ENCODE peak calls at places on chromosome 6, in six cellular contexts. C is RWPE1; R is NCI-H774; Z is GDM1; Q is stimulated activated CD8-positive, alpha-beta memory T cell treated with anti-CD3 and anti-CD28 coated beads, Interleukin-4, amount 100 ng/mL, for 24 hours; A is OCI-LY7. D is an unnamed sample.

GRCh38 chr6:169965239-169965638 is 213.8 kb downstream of the ERMARD start:
- DNase-seq in C (no peak), R (no peak), Z (no peak), Q (no peak), A (no peak), D (no peak)

GRCh38 chr6:168601101-168601500 is 160.1 kb downstream of the SMOC2 start:
- DNase-seq in C (no peak), R (no peak), Z (no peak), Q (no peak), A (no peak), D (no peak)

GRCh38 chr6:27503436-27504030 is 30.6 kb upstream of the ZNF184 start:
- DNase-seq in C (peak; percentile 17), R (peak; percentile 55), Z (peak; percentile 31), Q (peak; percentile 73), A (peak; percentile 74), D (peak; percentile 92)

GRCh38 chr6:26296857-26297648 is 67.9 kb upstream of the BTN3A2 start:
- DNase-seq in C (no peak), R (peak; percentile 48), Z (no peak), Q (no peak), A (no peak), D (no peak)

GRCh38 chr6:17473554-17473953 is 80.2 kb downstream of the CAP2 start:
- DNase-seq in C (no peak), R (no peak), Z (no peak), Q (no peak), A (no peak), D (no peak)

GRCh38 chr6:147311218-147311617 is 107.0 kb downstream of the STXBP5 start:
- DNase-seq in C (no peak), R (no peak), Z (no peak), Q (no peak), A (no peak), D (no peak)

GRCh38 chr6:12962995-12963394 is 246.4 kb downstream of the PHACTR1 start:
- DNase-seq in C (no peak), R (no peak), Z (peak; percentile 20), Q (no peak), A (no peak), D (peak; percentile 43)

GRCh38 chr6:46393940-46394337 is 97.3 kb downstream of the RCAN2 start:
- DNase-seq in C (no peak), R (no peak), Z (no peak), Q (no peak), A (no peak), D (no peak)

GRCh38 chr6:33018904-33019303 is 9.5 kb upstream of the HLA-DOA start:
- DNase-seq in C (no peak), R (peak; percentile 9), Z (peak; percentile 79), Q (no peak), A (no peak), D (peak; percentile 69)

GRCh38 chr6:14276667-14277404 is 159.3 kb downstream of the CD83 start:
- DNase-seq in C (no peak), R (no peak), Z (peak; percentile 57), Q (no peak), A (peak; percentile 89), D (peak; percentile 26)

GRCh38 chr6:118843685-118844390 is 50.1 kb upstream of the ASF1A start:
- DNase-seq in C (no peak), R (no peak), Z (no peak), Q (no peak), A (no peak), D (no peak)

GRCh38 chr6:38262609-38263008 is 377.1 kb downstream of the BTBD9 start:
- DNase-seq in C (peak; percentile 23), R (no peak), Z (no peak), Q (no peak), A (no peak), D (no peak)